ENCODE peak calls at places on chromosome 1, in seven cellular contexts. X is SK-N-SH, Q is MM.1S, Z is GM23338, L is PC-3, H is GM23248, O is hepatocyte. A is an unnamed sample.

GRCh38 chr1:222618880-222619321 is 1.0 kb downstream of the MIA3 start:
- DNase-seq in Q (no peak), X (peak), Z (peak), H (peak), L (peak), O (peak), A (peak)

GRCh38 chr1:48916121-48917069 is 139.7 kb upstream of the BEND5 start:
- DNase-seq in O (peak), L (peak), Q (peak), X (peak), Z (peak), H (peak), A (peak)

GRCh38 chr1:52152976-52153375 is 11.1 kb downstream of the ZFYVE9 start:
- DNase-seq in Z (no peak), O (no peak), H (peak), L (no peak), Q (no peak), X (no peak), A (no peak)

GRCh38 chr1:48619529-48619928 is 147.5 kb upstream of the SPATA6 start:
- DNase-seq in O (peak), Q (no peak), L (peak), H (peak), X (peak), Z (peak), A (no peak)

GRCh38 chr1:167617100-167617949 is 12.7 kb upstream of the RCSD1 start:
- DNase-seq in Z (peak), H (peak), X (no peak), O (no peak), L (no peak), Q (peak), A (peak)

GRCh38 chr1:218123968-218124367 is 161.1 kb upstream of the RRP15 start:
- DNase-seq in X (no peak), Z (peak), H (no peak), O (no peak), L (no peak), Q (no peak), A (no peak)

GRCh38 chr1:206935491-206936067 is 10.7 kb downstream of the PIGR start:
- DNase-seq in X (peak), H (peak), O (peak), L (peak), Z (peak), Q (no peak), A (no peak)

GRCh38 chr1:224785622-224786021 is 143.9 kb upstream of the DNAH14 start:
- DNase-seq in H (no peak), L (peak), Z (no peak), O (no peak), Q (no peak), X (no peak), A (no peak)

GRCh38 chr1:115953180-115953579 is 23.1 kb upstream of the SLC22A15 start:
- DNase-seq in X (no peak), O (no peak), L (peak), Q (no peak), H (no peak), Z (no peak), A (no peak)

GRCh38 chr1:99171126-99171813 is 93.0 kb upstream of the PLPPR4 start:
- DNase-seq in X (no peak), Z (peak), H (no peak), L (no peak), Q (no peak), O (peak), A (no peak)

GRCh38 chr1:116150368-116150767 is 39.2 kb downstream of the MAB21L3 start:
- DNase-seq in H (no peak), L (no peak), X (no peak), Q (no peak), Z (no peak), O (no peak), A (no peak)

GRCh38 chr1:156245451-156246232 is 2.2 kb downstream of the PAQR6 start:
- DNase-seq in X (peak), Q (no peak), L (no peak), O (peak), Z (peak), H (peak), A (no peak)

GRCh38 chr1:167474191-167474641 is 44.1 kb downstream of the CD247 start:
- DNase-seq in L (no peak), X (no peak), Q (no peak), Z (no peak), O (no peak), H (no peak), A (no peak)

GRCh38 chr1:982765-983436 is 1.0 kb upstream of the PERM1 start:
- DNase-seq in H (no peak), Q (no peak), L (peak), O (no peak), Z (no peak), X (no peak), A (no peak)

GRCh38 chr1:246784621-246785535 is 60.7 kb downstream of the SCCPDH start:
- DNase-seq in O (no peak), L (no peak), Z (no peak), Q (no peak), X (no peak), H (peak), A (no peak)

GRCh38 chr1:107874221-107874620 is 90.8 kb downstream of the VAV3 start:
- DNase-seq in X (no peak), L (no peak), Q (no peak), O (no peak), Z (no peak), H (peak), A (no peak)

GRCh38 chr1:61149010-61149860 is 66.9 kb downstream of the NFIA start:
- DNase-seq in L (peak), H (peak), Z (no peak), Q (no peak), X (no peak), O (no peak), A (no peak)

GRCh38 chr1:111515291-111516007 is 12.0 kb upstream of the ADORA3 start:
- DNase-seq in X (peak), Z (peak), Q (no peak), H (peak), O (no peak), L (no peak), A (no peak)

GRCh38 chr1:26031196-26031902 is 9.8 kb downstream of the EXTL1 start:
- DNase-seq in Z (no peak), H (peak), Q (no peak), L (no peak), O (no peak), X (no peak), A (no peak)

GRCh38 chr1:39816431-39817090 is 27.9 kb upstream of the BMP8B start:
- DNase-seq in O (peak), H (peak), Z (peak), Q (peak), X (peak), L (peak), A (peak)

GRCh38 chr1:64518692-64519481 is 49.0 kb downstream of the CACHD1 start:
- DNase-seq in X (no peak), L (no peak), O (no peak), Q (no peak), Z (peak), H (no peak), A (no peak)

GRCh38 chr1:58754683-58755467 is 29.0 kb downstream of the JUN start:
- DNase-seq in Q (no peak), X (no peak), H (no peak), L (no peak), O (no peak), Z (no peak), A (no peak)

GRCh38 chr1:110523011-110523410 is 4.0 kb upstream of the KCNA10 start:
- DNase-seq in H (peak), Z (no peak), Q (no peak), O (peak), L (no peak), X (no peak), A (no peak)

GRCh38 chr1:201896951-201897391 is 8.3 kb downstream of the SHISA4 start:
- DNase-seq in H (peak), Q (peak), Z (no peak), L (peak), O (no peak), X (no peak), A (no peak)

GRCh38 chr1:231039161-231040018 is 664 bp downstream of the FAM89A start:
- DNase-seq in L (peak), O (peak), X (peak), Q (peak), H (peak), Z (peak), A (peak)

GRCh38 chr1:15386128-15386824 is 23.4 kb upstream of the EFHD2 start:
- DNase-seq in Q (no peak), L (no peak), O (no peak), X (no peak), H (peak), Z (peak), A (no peak)

GRCh38 chr1:154454391-154455120 is 47.5 kb upstream of the TDRD10 start:
- DNase-seq in L (no peak), O (no peak), X (no peak), Q (no peak), Z (no peak), H (no peak), A (no peak)

GRCh38 chr1:154276797-154277196 is 4.4 kb downstream of the HAX1 start:
- DNase-seq in H (no peak), O (no peak), L (no peak), Z (peak), Q (no peak), X (peak), A (peak)

GRCh38 chr1:65564493-65564892 is 144.0 kb downstream of the LEPR start:
- DNase-seq in X (no peak), O (no peak), Q (no peak), H (no peak), Z (no peak), L (no peak), A (no peak)

GRCh38 chr1:2595812-2596529 is 9.4 kb downstream of the PRXL2B start:
- DNase-seq in Q (no peak), L (no peak), X (peak), Z (no peak), O (no peak), H (no peak), A (no peak)

GRCh38 chr1:26597629-26598039 is 68.1 kb downstream of the RPS6KA1 start:
- DNase-seq in O (peak), L (peak), Q (peak), Z (peak), X (peak), H (peak), A (peak)

GRCh38 chr1:55718758-55719671 is 503.9 kb upstream of the USP24 start:
- DNase-seq in H (peak), O (peak), L (peak), Q (no peak), X (no peak), Z (peak), A (no peak)

GRCh38 chr1:59432531-59433439 is 135.9 kb downstream of the FGGY start:
- DNase-seq in Q (no peak), X (no peak), H (no peak), O (peak), Z (no peak), L (no peak), A (no peak)

GRCh38 chr1:156009404-156009803 is 11.3 kb downstream of the SSR2 start:
- DNase-seq in H (no peak), Q (no peak), X (no peak), Z (no peak), L (no peak), O (no peak), A (no peak)

DNA sequence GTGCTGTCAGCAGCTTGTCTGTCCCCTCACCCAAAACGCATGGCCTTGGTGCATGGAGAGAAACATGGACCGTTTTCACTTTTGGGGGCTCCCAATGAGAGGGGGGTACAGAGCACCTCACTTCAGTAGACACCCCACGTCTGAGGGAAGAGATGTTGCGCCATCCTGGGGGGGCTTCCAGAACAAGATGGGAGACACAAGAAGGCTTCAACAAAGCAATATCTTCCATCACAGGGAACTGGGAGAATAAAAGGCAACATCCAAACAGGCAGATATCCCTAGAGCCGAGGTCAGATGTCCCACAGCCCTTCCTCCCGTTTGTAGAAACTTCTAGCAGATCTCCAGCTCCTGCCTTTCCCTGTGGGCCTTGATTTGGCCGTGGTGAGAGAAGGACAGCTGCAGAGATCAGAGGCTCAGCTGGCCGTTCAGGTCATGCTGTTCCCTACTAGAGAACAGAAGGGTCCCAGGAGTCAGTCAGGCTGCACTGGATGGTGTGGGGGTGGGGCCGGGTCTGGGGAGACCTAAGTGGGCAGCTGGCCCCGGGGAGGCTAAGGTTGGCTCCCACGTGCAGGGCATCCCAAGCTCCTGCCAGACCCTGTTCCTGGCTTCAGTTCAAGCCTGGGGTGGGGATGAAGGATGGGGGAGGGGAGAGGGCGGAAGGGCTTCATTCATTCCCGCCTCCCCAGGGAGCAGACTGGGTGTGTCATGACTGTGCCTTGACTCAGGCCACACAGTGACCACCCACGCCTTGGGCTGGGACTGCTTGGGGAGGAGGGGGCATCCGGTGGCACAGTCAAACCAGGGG is 4.4 kb downstream of the PLOD1 start:
- DNase-seq in L (peak), Z (no peak), Q (no peak), H (peak), O (no peak), X (peak), A (no peak)
- TF ChIP-seq EZH2phosphoT487 in L (no peak), Z (no peak), Q (no peak), H (no peak), O (no peak), X (no peak), A (no peak)

GRCh38 chr1:228490120-228491078 is 3.2 kb downstream of the RNF187 start:
- DNase-seq in X (no peak), H (peak), Z (no peak), Q (no peak), L (peak), O (no peak), A (peak)

GRCh38 chr1:228488818-228489674 is 1.9 kb downstream of the RNF187 start:
- DNase-seq in Q (no peak), Z (no peak), X (no peak), O (no peak), L (no peak), H (peak), A (peak)

GRCh38 chr1:228486596-228487335 is 416 bp upstream of the RNF187 start:
- DNase-seq in L (peak), X (peak), H (peak), O (peak), Q (peak), Z (peak), A (peak)

GRCh38 chr1:228488107-228488817 is 1.1 kb downstream of the RNF187 start:
- DNase-seq in Q (peak), L (no peak), Z (no peak), H (peak), X (no peak), O (peak), A (peak)

DNA sequence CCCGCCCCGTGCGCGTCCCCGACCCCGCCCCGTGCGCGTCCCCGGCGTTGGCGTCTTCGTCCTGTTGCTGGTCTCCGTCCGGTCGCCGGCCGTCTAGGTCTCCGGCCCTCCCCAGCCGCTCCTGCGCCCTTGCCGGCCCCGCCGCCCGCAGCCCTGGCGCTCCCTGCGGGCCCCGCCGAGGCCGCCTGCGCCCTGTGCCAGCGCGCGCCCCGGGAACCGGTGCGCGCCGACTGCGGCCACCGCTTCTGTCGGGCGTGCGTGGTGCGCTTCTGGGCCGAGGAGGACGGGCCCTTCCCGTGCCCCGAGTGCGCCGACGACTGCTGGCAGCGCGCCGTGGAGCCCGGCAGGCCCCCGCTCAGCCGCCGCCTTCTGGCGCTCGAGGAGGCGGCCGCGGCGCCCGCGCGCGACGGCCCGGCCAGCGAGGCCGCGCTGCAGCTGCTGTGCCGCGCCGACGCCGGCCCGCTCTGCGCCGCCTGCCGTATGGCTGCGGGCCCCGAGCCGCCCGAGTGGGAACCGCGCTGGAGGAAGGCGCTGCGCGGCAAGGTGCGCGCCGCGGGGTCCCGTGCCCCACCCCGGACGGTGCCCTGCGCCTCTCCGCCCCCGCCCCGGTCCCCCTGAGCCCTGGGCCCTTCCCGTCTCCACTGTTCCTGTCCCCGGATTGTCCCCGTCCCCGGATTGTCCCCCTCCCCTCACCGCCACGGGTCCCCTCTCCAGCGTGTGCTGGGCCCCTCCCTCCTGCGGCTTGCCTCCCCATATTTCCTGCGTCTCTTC is at the start of gene RNF187:
- DNase-seq in Q (peak), X (peak), O (peak), Z (no peak), L (peak), H (peak), A (no peak)
- TF ChIP-seq EZH2phosphoT487 in Q (no peak), X (no peak), O (no peak), Z (no peak), L (no peak), H (no peak), A (no peak)

GRCh38 chr1:232570007-232570406 is 59.9 kb downstream of the SIPA1L2 start:
- DNase-seq in X (no peak), Q (no peak), Z (no peak), H (no peak), O (no peak), L (no peak), A (no peak)
- TF ChIP-seq EZH2phosphoT487 in X (no peak), Q (no peak), Z (no peak), H (no peak), O (no peak), L (no peak), A (no peak)

GRCh38 chr1:205255941-205256780 is 28.4 kb downstream of the TMCC2 start:
- DNase-seq in Q (peak), L (peak), O (peak), H (peak), X (peak), Z (peak), A (peak)
- TF ChIP-seq EZH2phosphoT487 in Q (no peak), L (no peak), O (no peak), H (no peak), X (no peak), Z (no peak), A (no peak)

GRCh38 chr1:157849229-157849875 is 7.7 kb upstream of the CD5L start:
- DNase-seq in Q (peak), L (no peak), H (no peak), X (no peak), O (no peak), Z (no peak), A (peak)
- TF ChIP-seq EZH2phosphoT487 in Q (no peak), L (no peak), H (no peak), X (no peak), O (no peak), Z (no peak), A (no peak)

DNA sequence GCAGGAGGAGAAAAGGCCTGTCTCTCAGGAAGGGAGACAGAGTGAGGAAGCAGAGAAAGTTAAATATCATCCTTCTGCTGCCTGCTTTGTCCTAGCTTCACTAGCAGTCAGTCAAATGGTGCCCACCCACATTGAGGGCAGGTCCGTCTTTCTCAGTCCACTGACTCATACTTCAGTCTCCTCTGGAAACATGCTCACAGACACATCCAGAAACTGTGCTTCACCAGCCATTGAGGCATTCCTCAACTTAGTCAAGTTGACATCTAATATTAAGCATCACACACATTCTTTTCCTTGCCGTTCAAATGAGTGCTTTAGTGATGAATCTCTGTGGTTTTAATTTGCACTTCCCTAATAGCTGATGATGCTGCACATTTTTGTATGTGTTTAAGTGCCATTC is 777.8 kb upstream of the PRMT6 start:
- DNase-seq in O (no peak), Z (no peak), Q (no peak), H (no peak), L (no peak), X (no peak), A (no peak)
- TF ChIP-seq EZH2phosphoT487 in O (no peak), Z (no peak), Q (no peak), H (no peak), L (no peak), X (no peak), A (no peak)

DNA sequence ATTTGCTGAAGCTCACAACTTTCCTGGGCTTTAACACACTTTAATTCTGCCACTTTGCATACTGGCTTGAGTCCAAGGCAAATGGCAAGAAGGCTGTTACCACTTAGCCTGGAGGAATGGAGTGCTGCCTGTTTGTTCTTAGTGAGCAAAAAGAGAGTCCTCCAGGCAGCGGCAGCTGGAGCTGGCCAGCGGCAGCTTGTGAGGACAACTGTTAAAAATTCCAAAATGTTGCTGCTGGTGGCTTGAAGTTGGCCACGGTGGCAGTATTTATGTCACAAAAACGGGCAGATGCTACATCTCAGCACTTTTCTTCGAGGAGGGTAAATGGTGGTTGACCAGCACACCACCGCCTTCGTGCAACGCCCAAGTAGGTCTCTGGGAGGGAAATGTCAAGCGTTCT is 27.3 kb downstream of the STPG1 start:
- DNase-seq in X (no peak), L (no peak), H (peak), Q (no peak), Z (no peak), O (no peak), A (no peak)
- TF ChIP-seq EZH2phosphoT487 in X (no peak), L (no peak), H (no peak), Q (no peak), Z (no peak), O (no peak), A (no peak)

DNA sequence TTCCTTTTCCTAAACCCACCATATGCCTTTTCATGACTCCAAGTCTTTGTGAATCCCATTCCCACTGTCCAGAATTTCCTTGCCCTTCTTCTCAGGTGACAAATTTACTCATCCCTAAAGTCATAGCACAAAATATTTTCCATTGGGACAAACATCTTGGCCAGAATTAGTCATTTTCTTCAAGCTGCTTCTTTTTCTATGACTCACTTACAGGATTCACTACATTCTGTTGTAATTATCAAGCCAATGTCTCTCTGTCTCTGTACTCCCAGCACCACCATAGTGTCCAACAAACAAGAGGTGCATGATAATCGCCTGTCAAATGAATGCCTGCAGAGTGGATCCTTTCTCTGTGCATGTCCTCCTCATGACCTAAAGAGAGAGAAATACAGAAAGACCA is 37.8 kb downstream of the SGIP1 start:
- DNase-seq in Z (no peak), O (no peak), X (no peak), H (peak), Q (no peak), L (peak), A (no peak)
- TF ChIP-seq EZH2phosphoT487 in Z (no peak), O (no peak), X (no peak), H (no peak), Q (no peak), L (no peak), A (no peak)

A was measured in OCI-LY7.